ENCODE peak calls at places on chromosomes 3 and 15, in eight cellular contexts. R, D, U, G, Q, L, C and N are unnamed samples.

GRCh38 chr3:41018841-41019240 is 180.5 kb upstream of the CTNNB1 start:
- DNase-seq in L (no peak), Q (no peak), G (no peak), C (no peak), D (no peak), U (no peak), R (no peak), N (no peak)

GRCh38 chr15:42994546-42994945 is 74.0 kb upstream of the TTBK2 start:
- DNase-seq in R (peak), C (no peak), Q (peak), G (no peak), D (no peak), L (peak), U (no peak), N (no peak)

GRCh38 chr15:67660874-67661606 is 118.5 kb downstream of the MAP2K5 start:
- DNase-seq in Q (no peak), D (no peak), R (no peak), C (no peak), L (no peak), U (no peak), G (no peak), N (no peak)

GRCh38 chr3:119219069-119219468 is 21.6 kb downstream of the B4GALT4 start:
- DNase-seq in L (no peak), Q (no peak), U (no peak), G (no peak), C (no peak), R (no peak), D (no peak), N (no peak)

GRCh38 chr3:100306695-100307094 is 27.9 kb upstream of the NIT2 start:
- DNase-seq in D (no peak), U (no peak), Q (no peak), C (no peak), L (no peak), R (no peak), G (no peak), N (no peak)

GRCh38 chr15:65423150-65423976 is 616 bp upstream of the IGDCC4 start:
- DNase-seq in R (no peak), Q (no peak), L (no peak), D (no peak), C (peak), U (no peak), G (no peak), N (no peak)

GRCh38 chr3:103918336-103918735 is 1448.4 kb upstream of the ALCAM start:
- DNase-seq in L (no peak), G (no peak), Q (no peak), U (no peak), R (no peak), C (no peak), D (no peak), N (no peak)

GRCh38 chr15:73789491-73790240 is 36.5 kb upstream of the INSYN1 start:
- DNase-seq in C (no peak), D (no peak), Q (no peak), R (no peak), L (no peak), U (no peak), G (no peak), N (no peak)

GRCh38 chr3:43418601-43419272 is 132.4 kb downstream of the SNRK start:
- DNase-seq in D (no peak), L (no peak), C (no peak), G (no peak), U (no peak), Q (peak), R (no peak), N (no peak)

GRCh38 chr3:86958534-86958933 is 32.4 kb downstream of the VGLL3 start:
- DNase-seq in Q (peak), U (no peak), C (no peak), R (peak), D (no peak), G (no peak), L (peak), N (no peak)

GRCh38 chr15:43071451-43071850 is 34.4 kb downstream of the UBR1 start:
- DNase-seq in R (no peak), G (no peak), U (no peak), D (no peak), C (no peak), Q (no peak), L (no peak), N (no peak)

GRCh38 chr15:44286814-44287555 is 1.5 kb upstream of the GOLM2 start:
- DNase-seq in L (no peak), Q (peak), D (no peak), C (no peak), R (no peak), G (no peak), U (no peak), N (no peak)

GRCh38 chr15:33029247-33029646 is 165.3 kb downstream of the FMN1 start:
- DNase-seq in D (no peak), G (no peak), R (peak), C (no peak), L (peak), Q (peak), U (no peak), N (no peak)

GRCh38 chr3:195213639-195214315 is 57.2 kb downstream of the XXYLT1 start:
- DNase-seq in Q (no peak), G (no peak), C (no peak), U (no peak), L (no peak), D (no peak), R (no peak), N (no peak)

GRCh38 chr15:65384895-65385867 is 7.4 kb upstream of the IGDCC3 start:
- DNase-seq in G (peak), L (peak), D (peak), Q (peak), C (peak), U (peak), R (peak), N (peak)

GRCh38 chr3:108030915-108031425 is 59.9 kb downstream of the CD47 start:
- DNase-seq in L (no peak), R (no peak), C (no peak), G (no peak), Q (no peak), D (no peak), U (no peak), N (no peak)

GRCh38 chr3:82186017-82186416 is 424.6 kb upstream of the GBE1 start:
- DNase-seq in Q (no peak), L (no peak), U (no peak), R (no peak), G (no peak), C (no peak), D (no peak), N (no peak)

GRCh38 chr3:188316723-188317070 is 162.7 kb downstream of the LPP start:
- DNase-seq in D (no peak), C (no peak), L (peak), R (no peak), G (no peak), U (no peak), Q (peak), N (no peak)

GRCh38 chr3:185400866-185401265 is 37.9 kb downstream of the MAP3K13 start:
- DNase-seq in U (no peak), Q (no peak), G (no peak), D (no peak), R (no peak), C (no peak), L (no peak), N (no peak)

GRCh38 chr3:69119138-69119537 is 3.3 kb downstream of the LMOD3 start:
- DNase-seq in U (no peak), G (no peak), Q (no peak), R (no peak), D (no peak), L (no peak), C (no peak), N (no peak)

GRCh38 chr15:31077981-31078380 is 23.5 kb downstream of the TRPM1 start:
- DNase-seq in L (no peak), U (no peak), Q (no peak), R (no peak), C (no peak), D (no peak), G (no peak), N (no peak)

GRCh38 chr15:88276821-88277220 is 20.3 kb upstream of the NTRK3 start:
- DNase-seq in Q (no peak), G (no peak), U (no peak), R (no peak), L (no peak), D (no peak), C (no peak), N (no peak)

GRCh38 chr3:152524198-152525140 is 255.7 kb downstream of the MBNL1 start:
- DNase-seq in L (peak), U (no peak), D (peak), G (peak), C (peak), Q (peak), R (peak), N (no peak)

GRCh38 chr3:5282703-5283102 is 95.2 kb downstream of the EDEM1 start:
- DNase-seq in G (no peak), C (no peak), U (no peak), L (no peak), R (no peak), D (no peak), Q (no peak), N (no peak)

GRCh38 chr3:128060473-128061381 is 8.5 kb downstream of the SEC61A1 start:
- DNase-seq in L (peak), D (no peak), R (peak), Q (peak), C (no peak), U (no peak), G (no peak), N (no peak)

GRCh38 chr15:73985101-73985873 is 6.8 kb downstream of the STOML1 start:
- DNase-seq in D (no peak), U (no peak), R (no peak), Q (peak), L (peak), G (no peak), C (no peak), N (no peak)

GRCh38 chr3:45406812-45407211 is 18.4 kb downstream of the LARS2 start:
- DNase-seq in C (no peak), Q (no peak), R (no peak), G (no peak), D (no peak), U (no peak), L (no peak), N (no peak)

GRCh38 chr15:84969257-84969656 is 12.4 kb upstream of the PDE8A start:
- DNase-seq in Q (no peak), D (no peak), R (no peak), U (no peak), C (no peak), G (no peak), L (no peak), N (no peak)

GRCh38 chr3:30551266-30551665 is 55.1 kb upstream of the TGFBR2 start:
- DNase-seq in G (no peak), U (no peak), D (no peak), L (no peak), R (no peak), Q (no peak), C (no peak), N (no peak)

GRCh38 chr3:131072845-131073244 is 46.2 kb downstream of the NEK11 start:
- DNase-seq in G (no peak), C (no peak), D (no peak), L (peak), R (peak), U (no peak), Q (peak), N (no peak)

GRCh38 chr15:84992157-84992940 is 10.7 kb downstream of the PDE8A start:
- DNase-seq in G (no peak), L (peak), D (no peak), U (no peak), R (peak), C (no peak), Q (peak), N (no peak)

GRCh38 chr15:86759766-86760165 is 680.1 kb downstream of the AGBL1 start:
- DNase-seq in G (no peak), Q (no peak), R (no peak), C (no peak), L (no peak), U (no peak), D (no peak), N (no peak)

GRCh38 chr15:86751116-86751515 is 671.4 kb downstream of the AGBL1 start:
- DNase-seq in G (no peak), R (no peak), C (no peak), L (no peak), D (no peak), U (no peak), Q (no peak), N (no peak)

DNA sequence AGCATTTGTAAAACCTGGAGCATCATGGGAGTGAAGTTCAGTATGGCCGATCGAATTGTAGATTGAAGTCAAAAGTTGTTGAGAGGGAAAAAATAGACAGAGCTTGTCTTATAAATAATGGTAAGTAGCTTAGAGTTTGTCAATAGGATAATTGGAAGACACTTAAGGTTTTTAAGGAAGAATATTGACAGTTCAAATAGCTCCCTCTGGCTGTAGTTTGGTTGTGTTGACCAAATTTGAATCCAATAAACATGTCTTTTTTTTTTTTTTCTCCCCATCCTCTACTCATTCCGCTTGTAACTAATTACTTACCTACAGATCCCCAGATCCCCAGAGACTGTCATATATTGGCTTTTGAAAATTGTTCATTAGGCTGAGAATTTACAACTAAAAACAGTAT is 677.0 kb downstream of the AGBL1 start:
- DNase-seq in G (no peak), D (no peak), C (no peak), U (no peak), Q (no peak), R (no peak), L (no peak), N (no peak)
- TF ChIP-seq CTCF in G (no peak), D (peak), C (peak), U (no peak), Q (no peak), R (no peak), L (no peak), N (no peak)

GRCh38 chr3:12532182-12532581 is 13.1 kb downstream of the MKRN2OS start:
- DNase-seq in L (no peak), C (no peak), U (no peak), D (no peak), Q (no peak), G (no peak), R (no peak), N (no peak)

GRCh38 chr3:12541625-12542024 is 3.7 kb downstream of the MKRN2OS start:
- DNase-seq in C (peak), G (no peak), L (no peak), D (no peak), Q (peak), R (no peak), U (no peak), N (no peak)

GRCh38 chr3:12536423-12536822 is 8.9 kb downstream of the MKRN2OS start:
- DNase-seq in D (no peak), Q (peak), R (no peak), G (no peak), U (no peak), L (no peak), C (no peak), N (no peak)
- TF ChIP-seq CTCF in D (no peak), Q (peak), R (no peak), G (no peak), U (no peak), L (peak), C (peak), N (no peak)

GRCh38 chr3:53464424-53464823 is 30.0 kb upstream of the CACNA1D start:
- DNase-seq in R (no peak), U (no peak), L (no peak), C (no peak), D (no peak), G (no peak), Q (no peak), N (no peak)
- TF ChIP-seq CTCF in R (no peak), U (no peak), L (no peak), C (no peak), D (no peak), G (no peak), Q (no peak), N (no peak)

GRCh38 chr15:81255596-81255995 is 58.9 kb downstream of the IL16 start:
- DNase-seq in R (no peak), Q (no peak), D (no peak), L (no peak), G (no peak), C (peak), U (no peak), N (no peak)

GRCh38 chr15:81254277-81255265 is 57.9 kb downstream of the IL16 start:
- DNase-seq in G (no peak), D (no peak), L (peak), U (no peak), Q (peak), R (no peak), C (no peak), N (no peak)

GRCh38 chr15:81257435-81257834 is 60.8 kb downstream of the IL16 start:
- DNase-seq in R (no peak), G (no peak), L (no peak), Q (no peak), C (no peak), D (no peak), U (no peak), N (no peak)

GRCh38 chr15:81258455-81258854 is 61.8 kb downstream of the IL16 start:
- DNase-seq in L (no peak), U (no peak), G (no peak), C (no peak), D (no peak), R (no peak), Q (no peak), N (no peak)

DNA sequence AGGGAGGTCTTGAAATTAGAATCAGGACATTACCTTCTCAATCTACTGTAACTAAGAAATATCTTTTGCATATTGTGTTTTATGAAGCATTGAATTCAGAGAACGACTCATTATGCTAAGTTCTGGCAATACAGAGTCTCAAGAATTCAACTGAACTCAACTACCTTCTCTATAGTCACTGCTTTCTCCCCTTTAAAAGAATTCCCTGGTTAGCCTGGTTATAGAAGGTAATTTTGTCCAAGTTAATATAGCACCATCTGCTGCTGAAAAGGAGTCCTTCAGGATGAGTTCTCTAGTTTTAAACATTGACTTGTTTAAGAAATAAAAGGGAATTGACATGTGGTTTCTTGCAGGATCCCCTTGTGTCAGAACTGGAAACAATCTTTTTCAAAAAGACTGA is 60.2 kb downstream of the IL16 start:
- DNase-seq in L (peak), G (no peak), C (peak), U (no peak), Q (peak), R (peak), D (no peak), N (no peak)
- TF ChIP-seq CTCF in L (peak), G (no peak), C (peak), U (peak), Q (peak), R (peak), D (peak), N (no peak)

GRCh38 chr15:35289029-35289617 is 204.0 kb upstream of the NANOGP8 start:
- DNase-seq in R (peak), U (no peak), G (peak), Q (peak), L (peak), C (peak), D (no peak), N (no peak)
- TF ChIP-seq CTCF in R (peak), U (peak), G (peak), Q (peak), L (peak), C (peak), D (peak), N (peak)

GRCh38 chr3:159763466-159764210 is 225.0 kb upstream of the IL12A start:
- DNase-seq in R (peak), G (peak), L (peak), U (peak), Q (peak), C (peak), D (peak), N (no peak)
- TF ChIP-seq CTCF in R (peak), G (peak), L (peak), U (peak), Q (peak), C (peak), D (peak), N (no peak)

DNA sequence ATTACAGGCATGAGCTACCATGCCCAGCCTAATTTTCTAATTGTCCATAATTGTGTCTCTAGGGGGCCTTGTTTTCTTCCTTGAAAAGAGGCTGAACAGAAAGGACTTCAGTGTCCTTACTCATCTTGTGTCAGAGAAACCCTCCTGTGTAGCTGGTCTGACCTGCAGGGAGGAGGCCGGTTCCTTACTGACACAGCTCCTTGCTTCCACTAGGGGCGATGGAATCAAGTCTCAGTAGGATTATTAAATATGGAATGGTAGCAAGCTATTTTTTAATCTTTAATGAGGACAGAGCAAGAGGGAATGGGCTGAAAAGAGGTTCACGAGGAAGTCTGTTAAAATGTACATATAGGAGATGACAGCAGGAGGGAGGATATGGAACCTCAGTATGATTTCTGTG is 8.6 kb downstream of the LPCAT4 start:
- DNase-seq in L (no peak), U (no peak), G (no peak), R (no peak), Q (peak), D (no peak), C (no peak), N (no peak)
- TF ChIP-seq CTCF in L (no peak), U (peak), G (no peak), R (peak), Q (peak), D (peak), C (peak), N (no peak)